ENCODE peak calls at places on chromosomes 7 and 10, in four cellular contexts. E is adrenal gland; M is stimulated activated CD8-positive, alpha-beta memory T cell treated with anti-CD3 and anti-CD28 coated beads, Interleukin-2, amount 100 ng/mL, for 48 hours; T is HEK293T. K is an unnamed sample.

GRCh38 chr10:96025566-96025965 is 17.8 kb upstream of the CCNJ start:
- DNase-seq in E (no peak), M (no peak), T (peak; percentile 63), K (no peak)

GRCh38 chr10:29183304-29183918 is 105.5 kb upstream of the LYZL1 start:
- DNase-seq in E (no peak), M (no peak), T (no peak), K (no peak)

GRCh38 chr10:49798275-49798674 is 36.2 kb upstream of the OGDHL start:
- DNase-seq in E (no peak), M (no peak), T (no peak), K (no peak)

GRCh38 chr10:95097805-95098204 is 28.5 kb upstream of the CYP2C8 start:
- DNase-seq in E (no peak), M (no peak), T (no peak), K (no peak)

GRCh38 chr10:25556457-25556856 is 377.6 kb upstream of the MYO3A start:
- DNase-seq in E (no peak), M (no peak), T (no peak), K (no peak)

GRCh38 chr7:106583133-106583532 is 77.8 kb downstream of the CCDC71L start:
- DNase-seq in E (no peak), M (no peak), T (no peak), K (no peak)

GRCh38 chr10:132497788-132498561 is 39.6 kb upstream of the INPP5A start:
- DNase-seq in E (no peak), M (no peak), T (no peak), K (no peak)

GRCh38 chr7:32587431-32587948 is 92.2 kb downstream of the AVL9 start:
- DNase-seq in E (no peak), M (no peak), T (no peak), K (no peak)

GRCh38 chr10:107847620-107848019 is 683.1 kb upstream of the SORCS1 start:
- DNase-seq in E (no peak), M (no peak), T (no peak), K (no peak)

GRCh38 chr10:35442006-35442405 is 105.7 kb downstream of the CCNY start:
- DNase-seq in E (peak; percentile 74), M (no peak), T (no peak), K (no peak)

GRCh38 chr10:97659589-97659988 is 19.1 kb downstream of the PI4K2A start:
- DNase-seq in E (no peak), M (no peak), T (no peak), K (no peak)

GRCh38 chr10:95377950-95378349 is 87.1 kb upstream of the PDLIM1 start:
- DNase-seq in E (no peak), M (no peak), T (no peak), K (no peak)

GRCh38 chr10:70694410-70695179 is 22.3 kb downstream of the ADAMTS14 start:
- DNase-seq in E (no peak), M (no peak), T (no peak), K (no peak)

GRCh38 chr7:53351681-53352080 is 316.2 kb downstream of the POM121L12 start:
- DNase-seq in E (no peak), M (no peak), T (no peak), K (no peak)

GRCh38 chr10:86265236-86265876 is 101.2 kb downstream of the GRID1 start:
- DNase-seq in E (no peak), M (no peak), T (no peak), K (no peak)

GRCh38 chr7:127677433-127678230 is 25.6 kb downstream of the SND1 start:
- DNase-seq in E (no peak), M (no peak), T (no peak), K (no peak)

GRCh38 chr7:151378496-151379192 is 31.2 kb downstream of the WDR86 start:
- DNase-seq in E (no peak), M (no peak), T (no peak), K (no peak)

GRCh38 chr7:24755541-24756416 is 1.5 kb downstream of the GSDME start:
- DNase-seq in E (no peak), M (no peak), T (no peak), K (no peak)

GRCh38 chr10:93166116-93166515 is 92.4 kb downstream of the CYP26A1 start:
- DNase-seq in E (no peak), M (no peak), T (no peak), K (no peak)

GRCh38 chr10:122774269-122774668 is 71.4 kb downstream of the CUZD1 start:
- DNase-seq in E (no peak), M (no peak), T (no peak), K (no peak)

GRCh38 chr7:36964297-36964696 is 240.0 kb upstream of the AOAH start:
- DNase-seq in E (no peak), M (no peak), T (no peak), K (no peak)

GRCh38 chr10:52814506-52814905 is 41.9 kb upstream of the MBL2 start:
- DNase-seq in E (no peak), M (no peak), T (no peak), K (no peak)

GRCh38 chr10:78755877-78756455 is 312.8 kb upstream of the ZMIZ1 start:
- DNase-seq in E (no peak), M (no peak), T (no peak), K (no peak)

GRCh38 chr7:30886608-30887011 is 25.0 kb upstream of the AQP1 start:
- DNase-seq in E (no peak), M (no peak), T (no peak), K (no peak)

GRCh38 chr10:44909910-44910309 is 1.2 kb upstream of the TMEM72 start:
- DNase-seq in E (no peak), M (no peak), T (no peak), K (no peak)

GRCh38 chr10:88923525-88923924 is 29.0 kb downstream of the ACTA2 start:
- DNase-seq in E (no peak), M (no peak), T (no peak), K (no peak)

GRCh38 chr10:17841055-17841454 is 31.9 kb downstream of the MRC1 start:
- DNase-seq in E (no peak), M (no peak), T (no peak), K (no peak)

GRCh38 chr7:2154121-2154520 is 78.6 kb downstream of the MAD1L1 start:
- DNase-seq in E (no peak), M (no peak), T (no peak), K (no peak)

GRCh38 chr7:96287168-96287567 is 34.7 kb downstream of the SLC25A13 start:
- DNase-seq in E (no peak), M (no peak), T (no peak), K (no peak)

GRCh38 chr10:62109532-62110293 is 158.9 kb downstream of the RTKN2 start:
- DNase-seq in E (no peak), M (no peak), T (no peak), K (no peak)

GRCh38 chr7:99365318-99366141 is 9.0 kb upstream of the ARPC1B start:
- DNase-seq in E (peak; percentile 49), M (no peak), T (peak; percentile 64), K (no peak)

K was measured in amygdala.